ENCODE peak calls at places on chromosomes 16 and 17, in five cellular contexts. C is HCT116, F is K562, Z is GM12878, V is HepG2. J is an unnamed sample.

GRCh38 chr16:58284488-58284887 is 10.3 kb downstream of the PRSS54 start:
- DNase-seq in C (no peak), F (no peak), Z (no peak), V (no peak), J (no peak)

GRCh38 chr16:27244363-27244755 is 24.2 kb downstream of the NSMCE1 start:
- DNase-seq in C (no peak), F (no peak), Z (no peak), V (no peak), J (no peak)

GRCh38 chr16:88881090-88881580 is 14.7 kb upstream of the PABPN1L start:
- DNase-seq in C (no peak), F (no peak), Z (no peak), V (no peak), J (no peak)

GRCh38 chr16:30570621-30571443 is 682 bp downstream of the ZNF688 start:
- DNase-seq in C (no peak), F (peak; percentile 12), Z (no peak), V (no peak), J (peak; percentile 74)

GRCh38 chr17:37742114-37742761 is 2.6 kb downstream of the HNF1B start:
- DNase-seq in C (no peak), F (no peak), Z (no peak), V (no peak), J (peak; percentile 62)

GRCh38 chr17:49707246-49707607 is 537 bp downstream of the SLC35B1 start:
- DNase-seq in C (no peak), F (no peak), Z (no peak), V (no peak), J (no peak)

GRCh38 chr17:79700574-79700973 is 30.2 kb upstream of the ENPP7 start:
- DNase-seq in C (no peak), F (no peak), Z (no peak), V (no peak), J (no peak)

GRCh38 chr16:83400234-83400633 is 407.5 kb upstream of the HSBP1 start:
- DNase-seq in C (no peak), F (no peak), Z (no peak), V (no peak), J (no peak)

GRCh38 chr17:66549312-66549705 is 246.9 kb downstream of the PRKCA start:
- DNase-seq in C (no peak), F (no peak), Z (no peak), V (no peak), J (no peak)

GRCh38 chr17:42456223-42457106 is 2.2 kb upstream of the ATP6V0A1 start:
- DNase-seq in C (no peak), F (peak; percentile 62), Z (peak; percentile 57), V (no peak), J (no peak)

GRCh38 chr16:67883872-67884261 is 818 bp upstream of the NRN1L start:
- DNase-seq in C (peak; percentile 29), F (peak; percentile 72), Z (no peak), V (peak; percentile 51), J (peak; percentile 90)

GRCh38 chr16:20073203-20074088 is at the start of gene GPR139:
- DNase-seq in C (no peak), F (no peak), Z (no peak), V (no peak), J (peak; percentile 66)

GRCh38 chr17:45050680-45051059 is 762 bp downstream of the DCAKD start:
- DNase-seq in C (no peak), F (peak; percentile 45), Z (no peak), V (peak; percentile 60), J (peak; percentile 56)

GRCh38 chr17:56665864-56666263 is 72.4 kb downstream of the NOG start:
- DNase-seq in C (no peak), F (no peak), Z (no peak), V (no peak), J (no peak)

GRCh38 chr17:50365165-50365564 is 7.8 kb downstream of the MRPL27 start:
- DNase-seq in C (no peak), F (no peak), Z (no peak), V (no peak), J (no peak)

GRCh38 chr17:50393700-50394099 is 3.6 kb downstream of the LRRC59 start:
- DNase-seq in C (no peak), F (no peak), Z (no peak), V (no peak), J (no peak)

GRCh38 chr16:977096-977701 is 4.4 kb upstream of the SOX8 start:
- DNase-seq in C (no peak), F (no peak), Z (no peak), V (no peak), J (peak; percentile 55)

GRCh38 chr17:35568561-35568960 is 7.9 kb upstream of the SLFN14 start:
- DNase-seq in C (no peak), F (peak; percentile 24), Z (no peak), V (peak; percentile 29), J (peak; percentile 27)

GRCh38 chr17:39169101-39169500 is 3.1 kb upstream of the ARL5C start:
- DNase-seq in C (no peak), F (no peak), Z (no peak), V (no peak), J (no peak)

GRCh38 chr17:68794636-68795503 is 160.3 kb downstream of the ABCA8 start:
- DNase-seq in C (no peak), F (no peak), Z (no peak), V (peak; percentile 41), J (no peak)

GRCh38 chr16:29811896-29812665 is at the start of gene PRRT2:
- DNase-seq in C (no peak), F (peak; percentile 67), Z (no peak), V (no peak), J (peak; percentile 86)

GRCh38 chr16:69607674-69608073 is 41.9 kb downstream of the NFAT5 start:
- DNase-seq in C (no peak), F (no peak), Z (peak; percentile 8), V (no peak), J (no peak)

GRCh38 chr16:58012481-58012880 is 11.3 kb downstream of the USB1 start:
- DNase-seq in C (no peak), F (no peak), Z (no peak), V (no peak), J (no peak)

GRCh38 chr16:50547340-50547865 is 793 bp upstream of the NKD1 start:
- DNase-seq in C (peak; percentile 26), F (peak; percentile 32), Z (peak; percentile 5), V (peak; percentile 94), J (peak; percentile 82)

GRCh38 chr16:30741461-30741914 is 6.7 kb upstream of the PHKG2 start:
- DNase-seq in C (peak; percentile 68), F (no peak), Z (no peak), V (peak; percentile 61), J (no peak)

GRCh38 chr17:60390881-60391418 is 983 bp downstream of the USP32 start:
- DNase-seq in C (no peak), F (no peak), Z (no peak), V (peak; percentile 39), J (peak; percentile 77)

GRCh38 chr17:9828296-9829059 is 2.8 kb downstream of the GLP2R start:
- DNase-seq in C (no peak), F (no peak), Z (no peak), V (no peak), J (no peak)

GRCh38 chr16:86072328-86073102 is 173.6 kb downstream of the IRF8 start:
- DNase-seq in C (peak; percentile 68), F (peak; percentile 74), Z (no peak), V (peak; percentile 41), J (peak; percentile 72)

GRCh38 chr16:63702981-63703590 is 1418.8 kb downstream of the CDH11 start:
- DNase-seq in C (no peak), F (no peak), Z (no peak), V (peak; percentile 21), J (no peak)

GRCh38 chr17:9321862-9322261 is 253.8 kb downstream of the STX8 start:
- DNase-seq in C (no peak), F (no peak), Z (no peak), V (peak; percentile 12), J (no peak)

GRCh38 chr17:13728751-13729150 is 127.0 kb upstream of the HS3ST3A1 start:
- DNase-seq in C (no peak), F (no peak), Z (no peak), V (no peak), J (no peak)

GRCh38 chr16:25110392-25110947 is 1.1 kb upstream of the LCMT1 start:
- DNase-seq in C (no peak), F (no peak), Z (no peak), V (no peak), J (no peak)

GRCh38 chr16:30748634-30749445 is 615 bp downstream of the PHKG2 start:
- DNase-seq in C (no peak), F (no peak), Z (no peak), V (no peak), J (peak; percentile 80)

GRCh38 chr16:83059237-83059636 is 432.5 kb downstream of the CDH13 start:
- DNase-seq in C (no peak), F (no peak), Z (no peak), V (no peak), J (no peak)

GRCh38 chr16:28981517-28981916 is 3.3 kb upstream of the LAT start:
- DNase-seq in C (no peak), F (peak; percentile 81), Z (no peak), V (peak; percentile 38), J (peak; percentile 72)

DNA sequence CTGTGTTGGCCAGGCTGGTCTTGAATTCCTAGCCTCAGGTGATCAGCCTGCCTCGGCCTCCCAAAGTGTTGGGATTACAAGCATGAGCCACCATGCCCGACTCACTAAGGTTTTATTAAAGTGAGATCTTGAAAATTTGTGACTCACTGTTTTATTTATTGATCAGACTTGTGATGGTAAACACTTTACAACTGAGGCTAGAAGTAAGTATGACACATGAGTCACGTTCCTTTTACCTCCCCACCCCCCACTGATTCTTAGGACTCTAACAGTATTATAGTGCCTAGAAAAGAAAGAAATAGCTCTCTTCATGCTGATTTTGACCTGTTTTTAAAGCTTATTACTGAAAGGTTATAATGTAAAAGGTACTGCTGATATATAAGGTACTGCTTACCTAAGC is 160.6 kb downstream of the TANC2 start:
- DNase-seq in C (no peak), F (no peak), Z (no peak), V (no peak), J (no peak)
- TF ChIP-seq ZBTB33 in C (no peak), F (no peak), Z (no peak), V (no peak), J (no peak)

GRCh38 chr16:15031596-15031995 is 24.3 kb downstream of the NTAN1 start:
- DNase-seq in C (no peak), F (no peak), Z (no peak), V (no peak), J (no peak)

GRCh38 chr16:15032547-15033308 is 23.1 kb downstream of the NTAN1 start:
- DNase-seq in C (no peak), F (no peak), Z (no peak), V (no peak), J (no peak)

GRCh38 chr16:15035163-15035729 is 20.6 kb downstream of the NTAN1 start:
- DNase-seq in C (no peak), F (no peak), Z (no peak), V (no peak), J (no peak)

GRCh38 chr16:15034266-15035162 is 21.4 kb downstream of the NTAN1 start:
- DNase-seq in C (no peak), F (no peak), Z (no peak), V (no peak), J (no peak)

GRCh38 chr16:15033309-15033707 is 22.6 kb downstream of the NTAN1 start:
- DNase-seq in C (no peak), F (no peak), Z (no peak), V (no peak), J (peak; percentile 72)
- TF ChIP-seq ZBTB33 in C (no peak), F (no peak), Z (no peak), V (no peak), J (no peak)

GRCh38 chr16:1979271-1980025 is 1.8 kb downstream of the NOXO1 start:
- DNase-seq in C (no peak), F (peak; percentile 17), Z (no peak), V (no peak), J (no peak)
- TF ChIP-seq ZBTB33 in C (peak; percentile 50), F (peak; percentile 86), Z (no peak), V (peak; percentile 7), J (no peak)

GRCh38 chr17:15436399-15437369 is 30.7 kb downstream of the CDRT4 start:
- DNase-seq in C (peak; percentile 46), F (peak; percentile 44), Z (no peak), V (peak; percentile 65), J (no peak)
- TF ChIP-seq ZBTB33 in C (no peak), F (no peak), Z (no peak), V (no peak), J (no peak)